ENCODE peak calls at places on chromosomes 12 and 14, in nine cellular contexts. C, V, S, G, R, M, I, X and T are unnamed samples.

GRCh38 chr14:93045965-93046695 is 69.6 kb downstream of the ITPK1 start:
- DNase-seq in I (no peak), C (no peak), S (peak; percentile 82), X (no peak), V (peak; percentile 87), R (no peak), M (no peak), G (no peak), T (no peak)

GRCh38 chr12:124047045-124047566 is 74.1 kb downstream of the ZNF664 start:
- DNase-seq in X (no peak), G (no peak), R (no peak), V (no peak), S (no peak), I (no peak), M (no peak), C (no peak), T (no peak)

GRCh38 chr12:1551496-1551895 is 42.9 kb downstream of the FBXL14 start:
- DNase-seq in V (no peak), G (no peak), R (no peak), I (no peak), M (no peak), X (no peak), S (no peak), C (no peak), T (no peak)

GRCh38 chr12:27083861-27084271 is 1.5 kb upstream of the C12orf71 start:
- DNase-seq in S (no peak), C (no peak), V (peak; percentile 11), R (no peak), M (peak; percentile 34), G (no peak), I (no peak), X (no peak), T (peak; percentile 31)

GRCh38 chr12:124404162-124404561 is 109.3 kb downstream of the RFLNA start:
- DNase-seq in C (peak; percentile 24), V (no peak), R (no peak), M (no peak), S (no peak), X (no peak), G (no peak), I (no peak), T (peak; percentile 73)

GRCh38 chr12:75622492-75622891 is 111.1 kb upstream of the KRR1 start:
- DNase-seq in I (no peak), M (no peak), X (no peak), R (no peak), G (no peak), C (no peak), V (no peak), S (no peak), T (no peak)

GRCh38 chr14:30994681-30995620 is 30.5 kb upstream of the AP4S1 start:
- DNase-seq in R (no peak), S (no peak), V (peak; percentile 25), I (no peak), G (no peak), X (no peak), M (no peak), C (no peak), T (no peak)

GRCh38 chr14:37047996-37048395 is 124.4 kb downstream of the SLC25A21 start:
- DNase-seq in I (no peak), R (no peak), C (no peak), M (no peak), V (no peak), S (no peak), G (no peak), X (no peak), T (no peak)

GRCh38 chr14:21985081-21985480 is 311.5 kb upstream of the OR4E1 start:
- DNase-seq in C (no peak), X (no peak), V (no peak), S (no peak), G (no peak), I (no peak), R (no peak), M (no peak), T (no peak)